ENCODE peak calls at places on chromosome X, in six cellular contexts. X, C, T, M, J and A are unnamed samples.

GRCh38 chrX:30607155-30607554 is 29.6 kb upstream of the TASL start:
- DNase-seq in X (no peak), C (no peak), T (no peak), M (no peak), J (no peak), A (no peak)

GRCh38 chrX:8846271-8846670 is 45.1 kb upstream of the FAM9A start:
- DNase-seq in X (no peak), C (no peak), T (no peak), M (no peak), J (peak; percentile 64), A (no peak)

GRCh38 chrX:136541294-136541693 is 9.3 kb downstream of the VGLL1 start:
- DNase-seq in X (no peak), C (no peak), T (no peak), M (no peak), J (no peak), A (no peak)

GRCh38 chrX:1874416-1874815 is 259.6 kb downstream of the ASMT start:
- DNase-seq in X (no peak), C (no peak), T (no peak), M (no peak), J (no peak), A (no peak)

GRCh38 chrX:13170966-13171558 is 126.6 kb upstream of the FAM9C start:
- DNase-seq in X (no peak), C (no peak), T (no peak), M (no peak), J (no peak), A (no peak)

GRCh38 chrX:110131031-110131430 is 128.1 kb downstream of the TMEM164 start:
- DNase-seq in X (no peak), C (no peak), T (no peak), M (no peak), J (no peak), A (no peak)

GRCh38 chrX:19174401-19175025 is 52.2 kb upstream of the ADGRG2 start:
- DNase-seq in X (no peak), C (peak; percentile 48), T (peak; percentile 66), M (no peak), J (peak; percentile 60), A (no peak)

GRCh38 chrX:140701480-140701879 is 8.1 kb upstream of the LINC00632 start:
- DNase-seq in X (no peak), C (peak; percentile 37), T (no peak), M (no peak), J (peak; percentile 19), A (no peak)

GRCh38 chrX:143635915-143636314 is at the start of gene SLITRK4:
- DNase-seq in X (no peak), C (no peak), T (no peak), M (no peak), J (no peak), A (no peak)

GRCh38 chrX:46561931-46562721 is 11.4 kb upstream of the CHST7 start:
- DNase-seq in X (no peak), C (no peak), T (no peak), M (no peak), J (peak; percentile 53), A (no peak)

GRCh38 chrX:39204945-39205344 is 403.7 kb downstream of the MID1IP1 start:
- DNase-seq in X (no peak), C (no peak), T (no peak), M (no peak), J (no peak), A (no peak)

GRCh38 chrX:110851780-110852179 is 56.2 kb upstream of the CHRDL1 start:
- DNase-seq in X (no peak), C (peak; percentile 2), T (no peak), M (no peak), J (peak; percentile 14), A (no peak)

GRCh38 chrX:118117069-118117405 is 427 bp upstream of the KLHL13 start:
- DNase-seq in X (no peak), C (no peak), T (no peak), M (no peak), J (no peak), A (no peak)

GRCh38 chrX:51743179-51743957 is at the start of gene GSPT2:
- DNase-seq in X (peak; percentile 64), C (peak; percentile 76), T (peak; percentile 59), M (peak; percentile 63), J (peak; percentile 80), A (peak; percentile 67)

GRCh38 chrX:42837747-42838146 is 59.8 kb upstream of the PPP1R2C start:
- DNase-seq in X (no peak), C (no peak), T (no peak), M (no peak), J (no peak), A (no peak)

GRCh38 chrX:23797371-23798128 is 14.6 kb downstream of the SAT1 start:
- DNase-seq in X (no peak), C (no peak), T (no peak), M (no peak), J (no peak), A (no peak)

DNA sequence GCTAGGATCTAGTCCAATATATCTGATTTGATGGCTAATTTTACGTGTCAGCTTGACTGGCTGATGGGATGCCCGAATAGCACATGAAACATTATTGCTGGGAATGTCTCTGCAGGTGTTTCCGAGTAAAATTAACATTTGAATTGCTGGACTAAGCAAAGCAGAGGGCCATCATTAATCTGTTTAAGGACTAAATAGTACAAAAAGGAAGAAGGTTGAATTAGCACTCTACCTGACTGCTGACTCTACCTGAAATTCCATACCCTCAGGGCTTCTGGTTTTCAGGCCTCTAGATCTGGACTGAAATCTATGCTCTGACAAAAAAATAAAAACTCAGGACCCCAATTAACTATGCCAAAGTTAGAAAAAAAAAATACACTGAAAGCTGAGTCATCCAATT is 1021.9 kb downstream of the FAM133A start:
- DNase-seq in X (no peak), C (no peak), T (no peak), M (no peak), J (no peak), A (no peak)
- H3K4me3 ChIP-seq in X (no peak overlapping the region), C (no peak overlapping the region), T (no peak overlapping the region), M (no peak overlapping the region), J (no peak overlapping the region), A (no peak overlapping the region)

DNA sequence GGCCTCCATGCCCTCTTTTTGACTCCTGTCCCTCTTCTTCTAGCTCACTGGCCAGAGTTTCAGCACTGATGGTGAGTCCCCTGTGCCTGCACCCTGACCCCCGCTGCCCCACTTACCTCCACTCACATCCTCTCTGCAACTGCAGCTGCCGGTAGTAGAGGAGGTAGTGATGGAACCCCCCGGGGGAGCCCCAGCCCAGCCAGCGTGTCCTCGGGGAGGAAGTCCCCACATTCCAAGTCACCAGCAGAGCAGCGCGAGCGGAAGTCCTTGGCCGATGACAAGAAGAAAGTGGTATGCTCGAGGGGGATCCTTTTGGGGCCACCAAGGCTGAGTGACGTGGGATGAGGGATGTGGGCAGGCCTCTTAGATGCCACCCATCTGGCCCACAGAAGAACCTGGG is 5.8 kb downstream of the ARAF start:
- DNase-seq in X (no peak), C (no peak), T (no peak), M (no peak), J (no peak), A (no peak)
- H3K27ac ChIP-seq in X (no peak overlapping the region), C (no peak overlapping the region), T (no peak overlapping the region), M (no peak overlapping the region), J (no peak overlapping the region), A (no peak overlapping the region)

GRCh38 chrX:98380106-98380505 is 1496.4 kb downstream of the RPA4 start:
- DNase-seq in X (no peak), C (no peak), T (no peak), M (no peak), J (no peak), A (no peak)

GRCh38 chrX:98379134-98379533 is 1495.4 kb downstream of the RPA4 start:
- DNase-seq in X (no peak), C (no peak), T (no peak), M (no peak), J (no peak), A (no peak)

DNA sequence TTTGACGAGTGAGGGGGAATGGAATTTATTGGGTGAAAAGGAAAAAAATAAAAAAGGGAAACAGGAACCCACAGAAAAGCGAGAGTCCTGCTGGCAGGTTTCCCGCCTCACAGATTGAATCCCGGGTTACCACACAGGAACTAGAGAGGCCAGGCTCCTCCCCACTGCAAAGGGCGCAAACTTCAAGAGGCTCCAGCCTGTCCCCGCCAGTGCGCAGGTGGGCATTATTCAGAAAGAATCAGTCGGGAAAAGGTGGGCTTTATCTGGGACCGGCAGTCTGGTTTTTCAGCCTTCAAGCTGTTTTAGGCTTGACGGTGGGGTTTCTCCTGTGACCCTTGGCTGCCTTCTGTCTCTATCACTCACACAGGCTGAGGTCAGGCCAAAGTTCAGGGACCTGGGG is 1496.8 kb downstream of the RPA4 start:
- DNase-seq in X (no peak), C (no peak), T (no peak), M (no peak), J (no peak), A (no peak)
- H3K27me3 ChIP-seq in X (no peaks in the 10 kb centered on the region), C (no peaks in the 10 kb centered on the region), T (no peaks in the 10 kb centered on the region), M (no peaks in the 10 kb centered on the region), J (no peaks in the 10 kb centered on the region), A (peaks cover 9% of the 10 kb centered on the region)

GRCh38 chrX:72308566-72309296 is 3.0 kb upstream of the CITED1 start:
- DNase-seq in X (no peak), C (peak; percentile 50), T (no peak), M (peak; percentile 73), J (peak; percentile 70), A (peak; percentile 58)

GRCh38 chrX:72306851-72307645 is 1.3 kb upstream of the CITED1 start:
- DNase-seq in X (no peak), C (peak; percentile 66), T (peak; percentile 60), M (peak; percentile 39), J (peak; percentile 73), A (peak; percentile 38)

GRCh38 chrX:72309297-72310071 is 3.8 kb upstream of the CITED1 start:
- DNase-seq in X (no peak), C (no peak), T (peak; percentile 26), M (no peak), J (peak; percentile 7), A (no peak)

GRCh38 chrX:72307646-72308051 is 1.9 kb upstream of the CITED1 start:
- DNase-seq in X (no peak), C (no peak), T (no peak), M (no peak), J (no peak), A (no peak)

GRCh38 chrX:72308209-72308565 is 2.5 kb upstream of the CITED1 start:
- DNase-seq in X (no peak), C (no peak), T (no peak), M (no peak), J (no peak), A (no peak)
- H3K4me3 ChIP-seq in X (peak overlapping the region; percentile 39), C (no peak overlapping the region), T (peak overlapping the region; percentile 37), M (no peak overlapping the region), J (no peak overlapping the region), A (peak overlapping the region; percentile 5)

DNA sequence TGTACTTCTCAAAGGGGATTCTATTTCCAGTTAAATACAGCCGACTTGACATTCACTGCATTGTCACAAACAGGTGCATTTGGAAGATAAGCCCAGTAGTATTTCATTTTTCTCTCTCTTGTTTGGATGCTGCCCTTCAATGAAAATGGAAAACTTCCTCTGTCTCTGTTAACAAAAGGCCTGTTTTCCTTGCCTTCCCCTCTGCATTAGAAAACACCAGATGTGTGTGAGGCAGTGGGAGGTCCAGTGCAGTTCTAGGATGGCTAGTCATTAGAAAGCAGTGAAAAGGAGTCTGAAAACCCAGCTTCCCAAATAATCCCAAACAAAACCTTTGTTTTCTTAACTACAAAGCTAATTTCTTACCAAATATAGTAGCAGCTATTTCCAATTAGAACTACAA is 451.9 kb upstream of the RPS6KA3 start:
- DNase-seq in X (no peak), C (no peak), T (no peak), M (no peak), J (no peak), A (no peak)
- H3K27ac ChIP-seq in X (no peak overlapping the region), C (no peak overlapping the region), T (no peak overlapping the region), M (no peak overlapping the region), J (no peak overlapping the region), A (peak overlapping the region; percentile 45)